ENCODE peak calls at places on chromosomes 2 and 18, in four cellular contexts. One of them, this sample, is unnamed.

GRCh38 chr2:237449193-237449797 is 35.3 kb upstream of the COL6A3 start:
- DNase-seq in skeletal muscle cell: no peak
- DNase-seq in cardiac fibroblast: peak; percentile 60
- DNase-seq in stomach: no peak
- DNase-seq in this sample: no peak

GRCh38 chr2:14633451-14634211 is 1.1 kb downstream of the LRATD1 start:
- DNase-seq in stomach: no peak
- DNase-seq in skeletal muscle cell: no peak
- DNase-seq in cardiac fibroblast: no peak
- DNase-seq in this sample: no peak

GRCh38 chr2:50398101-50398500 is 633.8 kb downstream of the NRXN1 start:
- DNase-seq in cardiac fibroblast: no peak
- DNase-seq in stomach: no peak
- DNase-seq in skeletal muscle cell: no peak
- DNase-seq in this sample: no peak

GRCh38 chr2:40103163-40103562 is 324.1 kb upstream of the THUMPD2 start:
- DNase-seq in cardiac fibroblast: peak; percentile 81
- DNase-seq in stomach: no peak
- DNase-seq in skeletal muscle cell: no peak
- DNase-seq in this sample: peak; percentile 91

GRCh38 chr2:217890445-217890844 is 112.3 kb downstream of the TNS1 start:
- DNase-seq in skeletal muscle cell: peak; percentile 89
- DNase-seq in stomach: no peak
- DNase-seq in cardiac fibroblast: peak; percentile 93
- DNase-seq in this sample: peak; percentile 37

GRCh38 chr18:60067426-60068210 is 167.8 kb downstream of the PMAIP1 start:
- DNase-seq in stomach: no peak
- DNase-seq in skeletal muscle cell: no peak
- DNase-seq in cardiac fibroblast: no peak
- DNase-seq in this sample: peak; percentile 30

GRCh38 chr2:236752111-236752510 is 182.5 kb downstream of the ACKR3 start:
- DNase-seq in stomach: no peak
- DNase-seq in cardiac fibroblast: no peak
- DNase-seq in skeletal muscle cell: no peak
- DNase-seq in this sample: no peak

GRCh38 chr2:234881413-234882241 is 70.2 kb upstream of the SH3BP4 start:
- DNase-seq in stomach: peak; percentile 88
- DNase-seq in skeletal muscle cell: no peak
- DNase-seq in cardiac fibroblast: peak; percentile 97
- DNase-seq in this sample: peak; percentile 47

GRCh38 chr2:64640153-64641044 is 13.3 kb downstream of the SERTAD2 start:
- DNase-seq in skeletal muscle cell: no peak
- DNase-seq in stomach: no peak
- DNase-seq in cardiac fibroblast: peak; percentile 39
- DNase-seq in this sample: no peak

This sample was measured in GM04503.